ENCODE peak calls at places on chromosomes 12 and 14, in six cellular contexts. L, R, U, G, C and Z are unnamed samples.

GRCh38 chr14:93712079-93712837 is 76.0 kb downstream of the PRIMA1 start:
- DNase-seq in R (no peak), G (no peak), U (no peak), L (no peak), C (no peak), Z (no peak)

GRCh38 chr14:97796511-97796910 is 999.3 kb downstream of the VRK1 start:
- DNase-seq in U (no peak), R (no peak), L (no peak), G (no peak), C (no peak), Z (no peak)

GRCh38 chr14:104512061-104512460 is 67.5 kb upstream of the C14orf180 start:
- DNase-seq in C (no peak), U (no peak), R (no peak), L (no peak), G (no peak), Z (no peak)

GRCh38 chr14:100677152-100677924 is 49.4 kb upstream of the DLK1 start:
- DNase-seq in G (no peak), R (no peak), U (no peak), L (no peak), C (peak), Z (no peak)

GRCh38 chr14:31395572-31396205 is 24.7 kb downstream of the HEATR5A start:
- DNase-seq in C (no peak), R (no peak), L (no peak), U (no peak), G (no peak), Z (no peak)

GRCh38 chr12:132141976-132142678 is 2.0 kb downstream of the DDX51 start:
- DNase-seq in L (no peak), U (no peak), G (no peak), R (peak), C (no peak), Z (no peak)

GRCh38 chr14:39682563-39682962 is 250.3 kb upstream of the FBXO33 start:
- DNase-seq in G (no peak), L (no peak), C (no peak), U (no peak), R (no peak), Z (no peak)

GRCh38 chr14:77023001-77023996 is 5.2 kb downstream of the IRF2BPL start:
- DNase-seq in C (peak), U (no peak), R (no peak), G (no peak), L (peak), Z (no peak)

GRCh38 chr14:38948171-38948570 is 154.9 kb downstream of the SEC23A start:
- DNase-seq in G (no peak), U (no peak), L (no peak), C (no peak), R (no peak), Z (no peak)

GRCh38 chr14:96265387-96265786 is 9.4 kb downstream of the BDKRB1 start:
- DNase-seq in U (no peak), C (peak), R (no peak), G (no peak), L (no peak), Z (no peak)

GRCh38 chr12:49304161-49304560 is 9.2 kb downstream of the PRPH start:
- DNase-seq in R (no peak), L (no peak), G (peak), C (peak), U (no peak), Z (no peak)

GRCh38 chr12:40202095-40203059 is 22.4 kb upstream of the LRRK2 start:
- DNase-seq in L (no peak), U (no peak), G (no peak), R (no peak), C (no peak), Z (no peak)

GRCh38 chr12:24928131-24928530 is 20.8 kb downstream of the BCAT1 start:
- DNase-seq in R (no peak), G (no peak), L (no peak), U (no peak), C (no peak), Z (no peak)

GRCh38 chr12:51118706-51119105 is 35.3 kb upstream of the CSRNP2 start:
- DNase-seq in C (no peak), R (no peak), L (no peak), G (no peak), U (no peak), Z (no peak)

GRCh38 chr14:89736866-89737265 is 217.7 kb downstream of the EFCAB11 start:
- DNase-seq in G (no peak), L (no peak), U (no peak), C (peak), R (no peak), Z (no peak)

GRCh38 chr12:77493311-77493710 is 337.4 kb upstream of the NAV3 start:
- DNase-seq in L (no peak), R (no peak), G (no peak), U (no peak), C (no peak), Z (no peak)

GRCh38 chr14:32038876-32039275 is 38.2 kb upstream of the ARHGAP5 start:
- DNase-seq in R (no peak), G (no peak), L (no peak), C (peak), U (no peak), Z (no peak)

GRCh38 chr12:50620050-50620974 is 115.5 kb downstream of the DIP2B start:
- DNase-seq in R (no peak), L (peak), C (peak), U (no peak), G (peak), Z (no peak)

GRCh38 chr14:27392153-27392552 is 794.3 kb upstream of the NOVA1 start:
- DNase-seq in L (no peak), R (no peak), U (no peak), C (peak), G (no peak), Z (no peak)

GRCh38 chr14:73712540-73713141 is 1.5 kb downstream of the PNMA1 start:
- DNase-seq in G (no peak), U (no peak), L (peak), R (no peak), C (no peak), Z (no peak)

GRCh38 chr12:92496790-92497189 is 206.0 kb upstream of the PLEKHG7 start:
- DNase-seq in R (no peak), U (no peak), C (no peak), G (no peak), L (no peak), Z (no peak)

GRCh38 chr12:112216223-112216622 is 90.9 kb downstream of the TRAFD1 start:
- DNase-seq in G (no peak), U (no peak), L (no peak), R (no peak), C (no peak), Z (no peak)

GRCh38 chr12:112217647-112218046 is 92.3 kb downstream of the TRAFD1 start:
- DNase-seq in L (no peak), C (no peak), U (no peak), R (no peak), G (no peak), Z (no peak)

GRCh38 chr12:112214064-112214463 is 88.7 kb downstream of the TRAFD1 start:
- DNase-seq in R (no peak), L (no peak), C (peak), G (no peak), U (no peak), Z (no peak)

GRCh38 chr12:112218150-112218549 is 92.8 kb downstream of the TRAFD1 start:
- DNase-seq in U (no peak), R (no peak), C (peak), L (no peak), G (no peak), Z (no peak)

DNA sequence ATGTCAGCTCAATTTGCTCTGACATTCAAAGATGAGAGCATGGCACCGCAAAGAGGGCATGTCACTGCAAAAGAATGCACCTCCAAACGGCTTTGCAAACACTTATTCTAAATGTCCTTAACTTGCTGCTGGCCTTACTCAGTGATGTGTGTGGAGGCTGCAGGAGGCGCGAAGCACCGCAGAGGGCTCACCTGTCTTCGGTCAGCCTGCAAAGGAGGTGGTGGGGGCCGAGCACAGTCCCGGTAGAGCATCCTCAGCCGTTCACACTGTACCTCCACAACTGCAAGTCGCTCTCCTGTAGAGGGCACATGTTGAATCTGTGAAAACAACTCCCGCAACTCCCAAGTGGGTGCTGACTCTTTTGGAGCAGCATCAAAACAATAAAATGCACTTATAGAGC is 93.8 kb downstream of the TRAFD1 start:
- DNase-seq in U (no peak), L (peak), R (no peak), C (no peak), G (peak), Z (no peak)
- H3K27ac ChIP-seq in U (no peak), L (peak), R (no peak), C (no peak), G (no peak), Z (no peak)

DNA sequence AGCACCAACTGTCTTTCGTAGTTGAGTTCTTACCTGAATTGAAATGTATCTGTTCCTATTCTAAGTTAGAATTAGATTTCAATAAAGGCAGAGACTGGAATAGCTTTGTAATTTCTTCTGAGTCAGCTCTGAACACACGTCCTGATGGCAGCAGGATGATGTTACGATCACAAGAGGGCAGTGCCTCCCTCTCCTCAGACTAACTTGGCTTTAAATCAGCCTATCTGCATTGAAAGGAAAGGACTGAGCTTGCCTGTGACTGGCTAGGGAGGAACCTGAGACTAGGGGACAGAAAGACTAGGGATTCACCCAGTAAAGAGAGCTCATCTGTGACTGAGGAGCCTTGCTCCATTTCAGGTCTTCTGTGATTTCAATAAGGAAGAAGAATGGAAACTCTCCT is 323.7 kb upstream of the OR4E1 start:
- DNase-seq in R (no peak), G (peak), C (no peak), L (peak), U (peak), Z (no peak)
- TF ChIP-seq CTCF in R (no peak), G (peak), C (peak), L (peak), U (peak), Z (no peak)

DNA sequence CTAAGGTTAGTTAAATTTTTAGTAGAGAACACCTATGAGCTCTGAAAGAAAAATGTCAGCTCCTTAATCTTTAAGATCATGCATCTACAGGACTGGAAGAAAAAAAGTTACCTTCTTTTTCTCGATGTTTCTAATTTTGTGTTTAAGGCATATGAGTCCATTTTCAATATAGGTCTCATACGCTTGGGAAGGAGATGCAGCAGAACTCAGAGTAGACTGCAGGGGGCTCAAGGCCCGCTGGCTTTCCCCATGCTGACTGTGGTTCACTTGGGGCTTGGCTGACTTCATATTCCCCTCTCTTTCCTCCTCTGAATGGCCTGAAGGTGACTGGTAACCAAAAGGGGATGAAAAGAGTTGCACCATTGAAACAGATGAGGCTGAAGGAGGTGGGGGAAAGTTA is 1.5 kb downstream of the CAPRIN2 start:
- DNase-seq in U (peak), L (peak), R (no peak), G (peak), C (peak), Z (no peak)
- H3K27ac ChIP-seq in U (no peak), L (no peak), R (no peak), G (no peak), C (no peak), Z (no peak)

GRCh38 chr12:9604288-9604687 is 3.4 kb downstream of the KLRB1 start:
- DNase-seq in R (no peak), L (no peak), G (no peak), C (no peak), U (no peak), Z (no peak)

GRCh38 chr12:9607816-9608215 is at the start of gene KLRB1:
- DNase-seq in U (no peak), C (no peak), L (no peak), G (no peak), R (no peak), Z (no peak)

GRCh38 chr12:9605490-9605889 is 2.2 kb downstream of the KLRB1 start:
- DNase-seq in C (no peak), L (no peak), U (no peak), G (no peak), R (no peak), Z (no peak)

GRCh38 chr12:9606247-9606646 is 1.5 kb downstream of the KLRB1 start:
- DNase-seq in U (no peak), C (no peak), G (no peak), R (no peak), L (no peak), Z (no peak)

DNA sequence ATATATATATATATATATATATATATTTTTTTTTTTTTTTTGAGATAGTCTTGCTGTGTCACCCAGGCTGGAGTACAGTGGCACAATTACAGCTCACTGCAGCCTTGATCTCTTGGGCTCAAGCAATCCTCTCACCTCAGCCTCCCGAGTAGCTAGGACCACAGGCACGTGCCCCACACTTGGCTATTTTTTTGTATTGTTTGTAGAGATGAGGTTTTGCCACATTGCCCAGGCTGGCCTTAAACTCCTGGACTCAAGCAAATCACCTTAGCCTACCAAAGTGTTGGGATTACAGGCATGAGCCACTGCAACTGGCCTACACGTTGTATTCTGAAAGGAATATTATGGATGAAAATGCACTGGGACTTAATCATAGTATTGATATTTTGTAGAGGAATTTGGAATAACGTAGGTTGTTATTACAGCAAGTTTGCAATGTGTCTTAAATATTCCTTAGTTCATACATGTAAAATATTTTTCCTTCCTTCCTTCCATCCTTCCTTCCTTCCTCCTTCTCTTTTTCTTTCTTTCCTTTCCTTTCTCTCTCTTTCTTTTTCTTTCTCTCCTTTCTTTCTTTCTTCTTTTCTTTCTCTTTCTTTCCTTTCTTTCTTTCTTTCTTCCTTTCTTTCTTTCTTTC is 862 bp downstream of the KLRB1 start:
- DNase-seq in L (no peak), U (no peak), G (no peak), R (no peak), C (no peak), Z (no peak)
- TF ChIP-seq CTCF in L (no peak), U (peak), G (no peak), R (no peak), C (no peak), Z (no peak)

GRCh38 chr14:36662543-36663403 is 1.1 kb downstream of the PAX9 start:
- DNase-seq in R (no peak), C (no peak), G (no peak), U (no peak), L (peak), Z (no peak)
- H3K27ac ChIP-seq in R (peak), C (no peak), G (no peak), U (no peak), L (no peak), Z (peak)

GRCh38 chr12:57546438-57547365 is at the start of gene DCTN2:
- DNase-seq in U (peak), G (peak), R (peak), C (peak), L (peak), Z (peak)
- TF ChIP-seq CTCF in U (no peak), G (peak), R (peak), C (no peak), L (no peak), Z (no peak)

GRCh38 chr14:65335548-65335947 is 77.0 kb upstream of the FUT8 start:
- DNase-seq in C (no peak), L (no peak), G (no peak), U (no peak), R (no peak), Z (no peak)

GRCh38 chr14:65336191-65336591 is 76.3 kb upstream of the FUT8 start:
- DNase-seq in G (peak), U (no peak), C (peak), L (no peak), R (no peak), Z (no peak)

GRCh38 chr14:65333926-65334687 is 78.4 kb upstream of the FUT8 start:
- DNase-seq in G (peak), R (peak), L (peak), C (peak), U (no peak), Z (no peak)

GRCh38 chr14:65332141-65332871 is 80.2 kb upstream of the FUT8 start:
- DNase-seq in C (no peak), G (no peak), R (no peak), L (no peak), U (no peak), Z (no peak)

GRCh38 chr14:65334765-65335411 is 77.6 kb upstream of the FUT8 start:
- DNase-seq in C (no peak), U (no peak), L (peak), G (no peak), R (no peak), Z (no peak)
- H3K27ac ChIP-seq in C (peak), U (no peak), L (no peak), G (no peak), R (peak), Z (no peak)